ENCODE peak calls at places on chromosomes 3 and 15, in nine cellular contexts. R is ovary, X is ascending aorta, K is osteoblast, I is tibial artery, B is IMR-90, P is brain microvascular endothelial cell, W is foreskin keratinocyte, G is H1. O is an unnamed sample.

GRCh38 chr3:23479026-23479425 is 275.9 kb downstream of the UBE2E2 start:
- DNase-seq in R (no peak), X (no peak), K (no peak), I (no peak), B (no peak), P (no peak), W (peak), G (no peak), O (no peak)

GRCh38 chr3:65146149-65146548 is 458.3 kb upstream of the ADAMTS9 start:
- DNase-seq in R (no peak), X (no peak), K (no peak), I (no peak), B (no peak), P (peak), W (peak), G (peak), O (peak)

GRCh38 chr3:155745795-155746550 is 1.1 kb upstream of the PLCH1 start:
- DNase-seq in R (no peak), X (peak), K (peak), I (no peak), B (no peak), P (no peak), W (peak), G (peak), O (no peak)

GRCh38 chr3:25262322-25262721 is 165.7 kb upstream of the RARB start:
- DNase-seq in R (no peak), X (no peak), K (no peak), I (no peak), B (no peak), P (no peak), W (no peak), G (no peak), O (no peak)

GRCh38 chr3:30129765-30130164 is 476.6 kb upstream of the TGFBR2 start:
- DNase-seq in R (no peak), X (no peak), K (no peak), I (no peak), B (no peak), P (no peak), W (no peak), G (no peak), O (no peak)

GRCh38 chr3:149535395-149535685 is 60.8 kb downstream of the TM4SF4 start:
- DNase-seq in R (no peak), X (no peak), K (no peak), I (no peak), B (no peak), P (no peak), W (no peak), G (no peak), O (no peak)

GRCh38 chr15:75123395-75123794 is 78.3 kb upstream of the C15orf39 start:
- DNase-seq in R (no peak), X (no peak), K (peak), I (no peak), B (peak), P (peak), W (no peak), G (no peak), O (no peak)

GRCh38 chr3:104788807-104789206 is 577.9 kb upstream of the ALCAM start:
- DNase-seq in R (no peak), X (no peak), K (no peak), I (no peak), B (no peak), P (no peak), W (no peak), G (no peak), O (no peak)

GRCh38 chr3:156382458-156383346 is 172.2 kb downstream of the SSR3 start:
- DNase-seq in R (no peak), X (no peak), K (peak), I (no peak), B (peak), P (peak), W (peak), G (no peak), O (peak)

GRCh38 chr3:9404680-9405079 is 7.3 kb downstream of the SETD5 start:
- DNase-seq in R (no peak), X (no peak), K (no peak), I (no peak), B (no peak), P (no peak), W (no peak), G (no peak), O (no peak)

GRCh38 chr15:29031502-29032228 is 145.9 kb downstream of the APBA2 start:
- DNase-seq in R (no peak), X (no peak), K (no peak), I (no peak), B (no peak), P (no peak), W (no peak), G (no peak), O (no peak)

GRCh38 chr15:79849789-79850188 is 47.0 kb downstream of the MTHFS start:
- DNase-seq in R (no peak), X (no peak), K (peak), I (no peak), B (peak), P (peak), W (peak), G (no peak), O (no peak)

GRCh38 chr15:89108865-89109660 is 20.8 kb downstream of the ABHD2 start:
- DNase-seq in R (no peak), X (no peak), K (no peak), I (no peak), B (no peak), P (no peak), W (no peak), G (no peak), O (no peak)

GRCh38 chr3:77392181-77392580 is 352.3 kb downstream of the ROBO2 start:
- DNase-seq in R (no peak), X (no peak), K (no peak), I (no peak), B (no peak), P (no peak), W (no peak), G (no peak), O (no peak)

GRCh38 chr3:7977245-7978103 is 524.1 kb upstream of the LMCD1 start:
- DNase-seq in R (no peak), X (no peak), K (no peak), I (no peak), B (no peak), P (peak), W (peak), G (no peak), O (no peak)

GRCh38 chr3:187318819-187319616 is 27.5 kb upstream of the MASP1 start:
- DNase-seq in R (peak), X (peak), K (no peak), I (peak), B (peak), P (peak), W (peak), G (no peak), O (peak)

GRCh38 chr15:65310431-65311137 is 6.1 kb downstream of the RNU5B-1 start:
- DNase-seq in R (no peak), X (no peak), K (no peak), I (no peak), B (peak), P (no peak), W (no peak), G (no peak), O (no peak)

GRCh38 chr3:65039754-65040210 is 352.0 kb upstream of the ADAMTS9 start:
- DNase-seq in R (no peak), X (no peak), K (peak), I (no peak), B (no peak), P (peak), W (peak), G (no peak), O (no peak)

GRCh38 chr15:80242132-80242769 is 9.8 kb downstream of the CTXND1 start:
- DNase-seq in R (no peak), X (no peak), K (no peak), I (no peak), B (peak), P (no peak), W (no peak), G (peak), O (no peak)

GRCh38 chr15:43930079-43930478 is 103.3 kb downstream of the WDR76 start:
- DNase-seq in R (no peak), X (no peak), K (no peak), I (no peak), B (peak), P (no peak), W (no peak), G (peak), O (no peak)

GRCh38 chr3:142263126-142263525 is 37.7 kb upstream of the GK5 start:
- DNase-seq in R (no peak), X (no peak), K (no peak), I (no peak), B (no peak), P (peak), W (peak), G (no peak), O (no peak)

GRCh38 chr3:126618760-126619159 is 36.2 kb downstream of the TXNRD3 start:
- DNase-seq in R (no peak), X (no peak), K (no peak), I (no peak), B (no peak), P (no peak), W (no peak), G (no peak), O (no peak)

GRCh38 chr3:126621171-126621570 is 33.8 kb downstream of the TXNRD3 start:
- DNase-seq in R (no peak), X (no peak), K (no peak), I (no peak), B (peak), P (no peak), W (peak), G (no peak), O (no peak)

GRCh38 chr3:126621627-126622345 is 33.1 kb downstream of the TXNRD3 start:
- DNase-seq in R (no peak), X (no peak), K (no peak), I (no peak), B (peak), P (peak), W (peak), G (no peak), O (peak)

GRCh38 chr3:126620743-126621142 is 34.2 kb downstream of the TXNRD3 start:
- DNase-seq in R (no peak), X (no peak), K (no peak), I (no peak), B (no peak), P (no peak), W (no peak), G (no peak), O (no peak)

DNA sequence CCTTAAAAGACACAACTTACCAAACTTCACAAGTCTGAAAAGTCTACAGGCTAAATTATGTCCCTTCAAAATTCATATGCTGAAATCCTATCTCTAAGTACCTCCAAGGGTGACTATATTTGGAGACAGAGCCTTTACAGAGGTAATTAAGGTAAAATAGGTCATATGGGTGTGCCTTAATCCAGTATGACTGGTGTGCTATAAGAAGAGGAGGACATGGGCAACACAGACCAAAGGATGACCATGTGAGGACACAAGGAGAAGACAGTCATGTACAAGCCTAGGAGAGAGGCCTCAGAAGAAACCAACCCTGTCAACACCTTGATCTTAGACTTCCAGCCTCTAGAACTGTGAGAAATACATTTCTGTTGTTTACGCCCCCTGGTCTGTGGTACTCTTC is 32.2 kb downstream of the TXNRD3 start:
- DNase-seq in R (no peak), X (no peak), K (no peak), I (no peak), B (no peak), P (no peak), W (no peak), G (no peak), O (no peak)
- TF ChIP-seq CTCF in R (no peak), X (no peak), K (no peak), I (no peak), B (no peak), P (no peak), W (no peak), G (no peak), O (no peak)

DNA sequence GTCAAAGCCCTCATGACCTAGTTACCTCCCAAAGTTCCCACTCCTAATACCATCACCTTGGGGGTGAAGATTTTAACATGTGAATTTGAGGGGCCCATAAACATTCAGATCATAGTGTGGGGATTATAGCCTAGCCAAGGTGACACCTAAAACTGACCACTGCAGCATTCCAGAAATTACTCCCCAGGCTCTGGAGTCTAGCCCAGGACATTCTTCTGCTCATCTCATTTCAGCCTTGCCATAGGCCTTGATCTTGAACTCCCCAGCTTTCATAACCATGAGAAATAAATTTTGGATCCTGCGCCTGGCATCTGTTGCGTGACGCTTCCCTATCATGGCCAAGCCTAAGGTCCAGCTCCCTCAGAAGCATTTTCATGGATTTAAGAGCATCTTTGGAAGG is 502.9 kb upstream of the THBS1 start:
- DNase-seq in R (no peak), X (no peak), K (no peak), I (no peak), B (no peak), P (no peak), W (no peak), G (no peak), O (no peak)
- H3K27ac ChIP-seq in R (no peak), X (no peak), K (no peak), I (no peak), B (no peak), P (no peak), W (no peak), G (no peak), O (no peak)

GRCh38 chr3:22089284-22089683 is 338.3 kb upstream of the ZNF385D start:
- DNase-seq in R (no peak), X (no peak), K (peak), I (no peak), B (peak), P (peak), W (peak), G (no peak), O (peak)
- TF ChIP-seq CTCF in R (no peak), X (peak), K (peak), I (no peak), B (peak), P (peak), W (peak), G (peak), O (peak)

DNA sequence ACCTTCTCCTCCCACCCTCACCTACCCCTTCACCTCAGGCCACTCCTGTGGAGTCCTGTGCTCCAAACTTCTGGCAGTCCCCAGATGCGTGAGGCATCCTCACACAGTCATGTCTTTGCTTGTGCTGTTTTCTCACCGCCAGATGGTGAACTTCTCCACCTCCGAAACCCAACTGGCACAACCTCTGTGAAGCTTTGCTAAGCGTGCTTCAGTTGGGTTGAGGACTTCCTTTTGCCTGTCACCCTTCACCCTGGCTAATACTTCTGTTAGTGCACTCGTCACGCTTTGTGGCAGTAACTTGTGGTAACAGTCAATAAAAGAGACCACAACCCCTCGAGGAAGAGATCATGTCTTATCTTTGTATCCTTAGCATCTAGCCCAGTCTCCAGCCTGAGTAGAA is 42.0 kb upstream of the SKOR1 start:
- DNase-seq in R (no peak), X (no peak), K (no peak), I (no peak), B (no peak), P (no peak), W (no peak), G (no peak), O (no peak)
- H3K27ac ChIP-seq in R (no peak), X (no peak), K (no peak), I (no peak), B (no peak), P (no peak), W (no peak), G (no peak), O (no peak)

GRCh38 chr3:197750863-197751737 is 1.4 kb downstream of the FYTTD1 start:
- DNase-seq in R (peak), X (peak), K (peak), I (peak), B (peak), P (peak), W (peak), G (no peak), O (peak)

GRCh38 chr3:197748597-197749314 is 927 bp upstream of the FYTTD1 start:
- DNase-seq in R (no peak), X (no peak), K (peak), I (no peak), B (peak), P (no peak), W (no peak), G (no peak), O (no peak)

GRCh38 chr3:197750396-197750831 is 731 bp downstream of the FYTTD1 start:
- DNase-seq in R (peak), X (peak), K (peak), I (peak), B (peak), P (peak), W (peak), G (no peak), O (peak)

GRCh38 chr3:197749315-197749600 is 425 bp upstream of the FYTTD1 start:
- DNase-seq in R (no peak), X (no peak), K (peak), I (no peak), B (peak), P (peak), W (peak), G (no peak), O (peak)

GRCh38 chr3:197749601-197750395 is at the start of gene FYTTD1:
- DNase-seq in R (peak), X (peak), K (peak), I (peak), B (peak), P (peak), W (peak), G (no peak), O (peak)
- TF ChIP-seq CTCF in R (peak), X (peak), K (peak), I (peak), B (peak), P (peak), W (peak), G (no peak), O (peak)

GRCh38 chr3:163983948-163984347 is 1094.3 kb downstream of the SI start:
- DNase-seq in R (no peak), X (no peak), K (no peak), I (no peak), B (no peak), P (no peak), W (no peak), G (no peak), O (no peak)
- H3K27ac ChIP-seq in R (no peak), X (no peak), K (no peak), I (no peak), B (no peak), P (no peak), W (no peak), G (no peak), O (no peak)

DNA sequence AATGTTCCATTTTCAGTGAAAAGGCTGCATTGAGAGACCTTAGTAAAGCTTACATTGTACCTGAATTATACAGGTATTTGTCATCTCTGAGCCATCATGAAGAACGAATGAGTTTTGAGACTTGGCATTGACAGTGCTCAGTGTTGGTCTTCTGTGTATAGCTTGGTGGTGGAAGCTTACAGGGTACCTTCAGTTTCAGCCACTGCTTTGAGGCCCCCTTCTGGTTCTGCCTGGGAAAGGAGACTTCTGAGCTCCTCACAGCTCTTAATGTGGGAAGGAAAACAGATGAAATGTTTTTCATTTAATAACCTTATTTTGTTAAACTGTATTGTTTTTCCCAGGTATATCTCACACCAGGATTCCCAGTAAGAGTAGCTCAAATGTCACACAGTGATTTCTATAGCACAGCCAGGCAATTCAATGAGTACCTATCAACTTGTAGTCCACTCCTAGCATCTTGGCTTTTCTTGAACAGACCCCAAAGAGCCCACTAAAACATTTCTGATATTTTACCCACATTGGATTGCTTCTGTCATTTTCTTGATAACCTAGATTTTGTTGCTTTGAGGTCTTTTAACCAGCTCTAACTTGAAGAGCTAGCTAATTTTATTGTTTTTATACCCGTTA is 5.6 kb downstream of the SERPINI1 start:
- DNase-seq in R (no peak), X (no peak), K (peak), I (no peak), B (peak), P (peak), W (no peak), G (no peak), O (no peak)
- TF ChIP-seq CTCF in R (no peak), X (no peak), K (peak), I (no peak), B (peak), P (peak), W (peak), G (peak), O (peak)

GRCh38 chr15:92037446-92037845 is 183.9 kb downstream of the SLCO3A1 start:
- DNase-seq in R (no peak), X (no peak), K (no peak), I (no peak), B (no peak), P (no peak), W (no peak), G (no peak), O (no peak)

GRCh38 chr15:92035961-92036360 is 182.5 kb downstream of the SLCO3A1 start:
- DNase-seq in R (no peak), X (no peak), K (no peak), I (no peak), B (no peak), P (no peak), W (no peak), G (no peak), O (no peak)

GRCh38 chr15:92034227-92034626 is 180.7 kb downstream of the SLCO3A1 start:
- DNase-seq in R (no peak), X (no peak), K (no peak), I (peak), B (no peak), P (no peak), W (no peak), G (no peak), O (no peak)

GRCh38 chr15:92033319-92033718 is 179.8 kb downstream of the SLCO3A1 start:
- DNase-seq in R (no peak), X (no peak), K (no peak), I (no peak), B (no peak), P (no peak), W (no peak), G (no peak), O (no peak)

DNA sequence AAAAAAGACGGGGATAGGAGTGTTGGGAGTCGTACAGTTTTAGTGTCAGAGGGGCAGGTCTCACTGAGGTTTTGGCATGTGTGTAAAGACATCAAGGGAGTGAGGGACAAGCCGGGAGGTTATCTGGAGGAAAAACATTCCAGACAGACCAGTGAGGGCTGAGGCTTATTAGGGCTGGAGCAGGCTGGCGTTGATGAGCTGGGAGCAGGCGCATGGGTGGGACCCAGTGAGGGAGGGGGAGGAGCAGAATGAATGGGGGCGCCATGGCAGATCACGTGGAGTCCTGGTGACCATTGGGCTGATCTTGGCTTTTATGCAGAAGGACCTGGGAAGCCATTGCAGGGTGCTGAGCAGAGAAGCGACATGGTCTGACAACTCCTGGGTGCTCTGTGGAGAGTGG is 180.2 kb downstream of the SLCO3A1 start:
- DNase-seq in R (no peak), X (no peak), K (no peak), I (no peak), B (no peak), P (no peak), W (no peak), G (no peak), O (no peak)
- H3K27ac ChIP-seq in R (no peak), X (peak), K (no peak), I (peak), B (no peak), P (no peak), W (no peak), G (no peak), O (no peak)

O was measured in RWPE1.